ENCODE peak calls at places on chromosome 11, in eight cellular contexts. R, P, X, S, J, O, W and H are unnamed samples.

GRCh38 chr11:7591992-7592391 is 78.2 kb downstream of the PPFIBP2 start:
- DNase-seq in R (no peak), J (no peak), X (no peak), S (no peak), O (no peak), P (no peak), W (no peak), H (no peak)

GRCh38 chr11:66359662-66360087 is 11.9 kb downstream of the SLC29A2 start:
- DNase-seq in J (no peak), P (no peak), R (no peak), O (no peak), W (no peak), X (no peak), S (no peak), H (no peak)

GRCh38 chr11:45270946-45271345 is 15.2 kb downstream of the SYT13 start:
- DNase-seq in P (no peak), X (no peak), R (no peak), S (no peak), J (no peak), W (no peak), O (no peak), H (no peak)

GRCh38 chr11:64850979-64851567 is 6.6 kb upstream of the CDC42BPG start:
- DNase-seq in O (peak; percentile 49), W (no peak), S (no peak), X (peak; percentile 82), R (no peak), J (no peak), P (peak; percentile 51), H (no peak)

GRCh38 chr11:59076876-59077571 is 9.1 kb upstream of the GLYATL1B start:
- DNase-seq in W (no peak), R (no peak), P (no peak), S (no peak), X (peak; percentile 26), J (no peak), O (no peak), H (no peak)

GRCh38 chr11:125663910-125664309 is 16.7 kb downstream of the ACRV1 start:
- DNase-seq in O (peak; percentile 39), R (no peak), J (no peak), X (no peak), P (no peak), W (no peak), S (no peak), H (no peak)

GRCh38 chr11:127470485-127470884 is 469.9 kb upstream of the KIRREL3 start:
- DNase-seq in S (no peak), O (peak; percentile 21), J (no peak), R (peak; percentile 26), P (no peak), W (no peak), X (no peak), H (no peak)

GRCh38 chr11:78400701-78401100 is 16.9 kb downstream of the GAB2 start:
- DNase-seq in P (no peak), R (no peak), W (no peak), S (no peak), X (no peak), O (no peak), J (no peak), H (no peak)

GRCh38 chr11:44899959-44900358 is 50.7 kb downstream of the TP53I11 start:
- DNase-seq in R (peak; percentile 48), X (no peak), W (no peak), S (no peak), O (peak; percentile 53), P (no peak), J (peak; percentile 71), H (peak; percentile 68)

GRCh38 chr11:36469063-36469462 is 41.0 kb downstream of the TRAF6 start:
- DNase-seq in W (no peak), J (no peak), S (no peak), R (no peak), P (no peak), O (peak; percentile 76), X (no peak), H (no peak)

GRCh38 chr11:111923951-111924350 is 5.2 kb downstream of the C11orf52 start:
- DNase-seq in X (no peak), W (no peak), R (no peak), P (no peak), S (no peak), O (peak; percentile 20), J (no peak), H (no peak)

GRCh38 chr11:19819148-19819547 is 106.5 kb downstream of the NAV2 start:
- DNase-seq in X (no peak), W (no peak), O (no peak), P (no peak), R (no peak), J (no peak), S (peak; percentile 44), H (no peak)

GRCh38 chr11:17780668-17781067 is 46.1 kb downstream of the KCNC1 start:
- DNase-seq in S (no peak), P (no peak), O (no peak), R (no peak), X (no peak), J (no peak), W (no peak), H (no peak)

GRCh38 chr11:131977854-131978253 is 607.4 kb downstream of the NTM start:
- DNase-seq in R (peak; percentile 12), S (no peak), P (no peak), O (peak; percentile 84), J (peak; percentile 59), X (no peak), W (no peak), H (peak; percentile 38)

GRCh38 chr11:61577383-61578118 is 3.3 kb downstream of the SYT7 start:
- DNase-seq in X (no peak), W (no peak), J (no peak), O (no peak), S (no peak), P (peak; percentile 32), R (no peak), H (no peak)

GRCh38 chr11:10493041-10493663 is 38.1 kb downstream of the AMPD3 start:
- DNase-seq in S (no peak), P (no peak), R (no peak), W (no peak), X (no peak), O (no peak), J (no peak), H (no peak)

GRCh38 chr11:31499576-31500178 is 9.7 kb downstream of the IMMP1L start:
- DNase-seq in X (no peak), W (no peak), J (no peak), R (no peak), P (no peak), O (no peak), S (no peak), H (no peak)

GRCh38 chr11:117836077-117836960 is 11.8 kb upstream of the FXYD2 start:
- DNase-seq in W (no peak), J (no peak), P (peak; percentile 22), S (no peak), X (no peak), R (no peak), O (peak; percentile 42), H (no peak)

GRCh38 chr11:33976351-33977199 is 75.0 kb upstream of the CAPRIN1 start:
- DNase-seq in P (no peak), W (no peak), J (no peak), X (no peak), O (no peak), R (no peak), S (no peak), H (no peak)

GRCh38 chr11:1197886-1198765 is 24.7 kb upstream of the MUC5B start:
- DNase-seq in O (no peak), S (no peak), P (peak; percentile 24), R (no peak), W (no peak), J (no peak), X (no peak), H (no peak)

GRCh38 chr11:126138636-126139540 is 72.6 kb downstream of the RPUSD4 start:
- DNase-seq in O (no peak), R (no peak), X (no peak), J (no peak), W (no peak), P (no peak), S (no peak), H (no peak)

GRCh38 chr11:26158251-26158650 is 173.7 kb upstream of the ANO3 start:
- DNase-seq in P (no peak), O (no peak), S (no peak), X (no peak), J (no peak), R (no peak), W (no peak), H (no peak)

GRCh38 chr11:3106736-3107524 is 49.7 kb upstream of the CARS1 start:
- DNase-seq in J (no peak), X (no peak), S (no peak), R (no peak), O (no peak), W (no peak), P (peak; percentile 20), H (no peak)

GRCh38 chr11:2825886-2826678 is 59.5 kb downstream of the CDKN1C start:
- DNase-seq in R (no peak), W (peak; percentile 76), P (no peak), J (peak; percentile 93), O (peak; percentile 97), X (no peak), S (no peak), H (peak; percentile 78)

GRCh38 chr11:11608783-11609232 is 13.0 kb downstream of the GALNT18 start:
- DNase-seq in W (peak; percentile 6), P (no peak), S (no peak), X (no peak), J (peak; percentile 62), O (peak; percentile 19), R (no peak), H (peak; percentile 77)

GRCh38 chr11:78420255-78420764 is 2.7 kb upstream of the GAB2 start:
- DNase-seq in W (peak; percentile 21), J (peak; percentile 45), P (peak; percentile 59), R (peak; percentile 34), X (no peak), S (peak; percentile 60), O (peak; percentile 88), H (peak; percentile 73)

GRCh38 chr11:14773755-14774154 is 118.3 kb downstream of the CYP2R1 start:
- DNase-seq in S (no peak), O (no peak), W (no peak), P (no peak), R (peak; percentile 45), J (no peak), X (no peak), H (no peak)

GRCh38 chr11:56513280-56513679 is 22.1 kb upstream of the OR5M8 start:
- DNase-seq in R (no peak), S (no peak), O (no peak), J (no peak), P (no peak), X (no peak), W (no peak), H (no peak)

GRCh38 chr11:19218801-19219460 is 17.1 kb upstream of the CSRP3 start:
- DNase-seq in P (no peak), J (no peak), O (peak; percentile 10), X (no peak), S (no peak), R (no peak), W (no peak), H (no peak)

GRCh38 chr11:110599207-110599606 is 113.0 kb downstream of the ARHGAP20 start:
- DNase-seq in O (no peak), X (no peak), P (no peak), J (no peak), S (no peak), R (no peak), W (no peak), H (no peak)

GRCh38 chr11:28529540-28530410 is 421.6 kb downstream of the METTL15 start:
- DNase-seq in J (peak; percentile 20), W (no peak), P (no peak), X (no peak), O (peak; percentile 72), R (peak; percentile 38), S (peak; percentile 26), H (peak; percentile 62)

GRCh38 chr11:76972051-76972450 is 62.1 kb upstream of the B3GNT6 start:
- DNase-seq in O (no peak), P (no peak), X (no peak), S (no peak), W (no peak), R (no peak), J (no peak), H (no peak)

GRCh38 chr11:83162377-83162776 is 5.4 kb downstream of the PCF11 start:
- DNase-seq in J (no peak), O (peak; percentile 31), W (no peak), X (no peak), R (no peak), S (no peak), P (no peak), H (no peak)

GRCh38 chr11:4025248-4025956 is 69.2 kb upstream of the RRM1 start:
- DNase-seq in J (no peak), P (no peak), X (no peak), O (peak; percentile 89), R (peak; percentile 12), W (no peak), S (no peak), H (no peak)